ENCODE peak calls at places on chromosome 19, in ten cellular contexts. M is coronary artery, N is AG10803, C is tibial artery, P is A549, J is GM06990, F is lower leg skin, I is right atrium auricular region, X is GM23338, T is heart left ventricle. W is an unnamed sample.

GRCh38 chr19:45216677-45217076 is 28.5 kb downstream of the EXOC3L2 start:
- DNase-seq in J (no peak), X (no peak), F (no peak), C (no peak), T (no peak), I (no peak), P (no peak), M (no peak), N (no peak), W (no peak)

GRCh38 chr19:3034845-3035541 is 5.9 kb upstream of the TLE2 start:
- DNase-seq in M (no peak), F (no peak), I (no peak), N (peak), X (peak), J (no peak), C (no peak), T (no peak), P (no peak), W (peak)

GRCh38 chr19:4267101-4267900 is 11.8 kb upstream of the SHD start:
- DNase-seq in I (no peak), M (no peak), N (peak), C (peak), T (peak), F (peak), P (peak), J (no peak), X (peak), W (peak)

GRCh38 chr19:5828661-5829566 is 10.6 kb downstream of the FUT6 start:
- DNase-seq in I (no peak), M (peak), T (peak), P (no peak), C (no peak), F (no peak), X (peak), J (peak), N (no peak), W (no peak)

GRCh38 chr19:5697022-5697889 is 7.2 kb downstream of the RPL36 start:
- DNase-seq in P (no peak), X (peak), M (peak), C (no peak), J (no peak), F (peak), I (no peak), T (no peak), N (no peak), W (no peak)

GRCh38 chr19:18438331-18439024 is 545 bp upstream of the ISYNA1 start:
- DNase-seq in X (peak), P (no peak), T (peak), N (no peak), F (no peak), I (no peak), M (peak), J (no peak), C (no peak), W (peak)

GRCh38 chr19:47110521-47111080 is 3.0 kb downstream of the ZC3H4 start:
- DNase-seq in F (no peak), J (no peak), M (no peak), X (no peak), T (no peak), I (no peak), N (no peak), C (no peak), P (no peak), W (no peak)

GRCh38 chr19:42206871-42207755 is 10.4 kb downstream of the DEDD2 start:
- DNase-seq in J (no peak), C (no peak), N (peak), P (no peak), M (no peak), T (no peak), X (no peak), I (no peak), F (no peak), W (peak)

GRCh38 chr19:6911523-6911922 is 24.1 kb downstream of the ADGRE1 start:
- DNase-seq in T (no peak), N (no peak), X (no peak), P (no peak), M (no peak), F (no peak), I (no peak), C (no peak), J (no peak), W (no peak)

GRCh38 chr19:6903446-6903845 is 16.1 kb downstream of the ADGRE1 start:
- DNase-seq in T (no peak), F (peak), C (no peak), X (no peak), P (no peak), M (no peak), N (no peak), J (no peak), I (no peak), W (no peak)

GRCh38 chr19:6906559-6906958 is 19.2 kb downstream of the ADGRE1 start:
- DNase-seq in T (no peak), I (no peak), P (no peak), N (no peak), M (no peak), X (no peak), F (peak), C (no peak), J (no peak), W (no peak)
- TF ChIP-seq CTCF in T (no peak), I (no peak), P (no peak), N (no peak), M (no peak), X (no peak), F (no peak), C (no peak), J (no peak), W (no peak)

DNA sequence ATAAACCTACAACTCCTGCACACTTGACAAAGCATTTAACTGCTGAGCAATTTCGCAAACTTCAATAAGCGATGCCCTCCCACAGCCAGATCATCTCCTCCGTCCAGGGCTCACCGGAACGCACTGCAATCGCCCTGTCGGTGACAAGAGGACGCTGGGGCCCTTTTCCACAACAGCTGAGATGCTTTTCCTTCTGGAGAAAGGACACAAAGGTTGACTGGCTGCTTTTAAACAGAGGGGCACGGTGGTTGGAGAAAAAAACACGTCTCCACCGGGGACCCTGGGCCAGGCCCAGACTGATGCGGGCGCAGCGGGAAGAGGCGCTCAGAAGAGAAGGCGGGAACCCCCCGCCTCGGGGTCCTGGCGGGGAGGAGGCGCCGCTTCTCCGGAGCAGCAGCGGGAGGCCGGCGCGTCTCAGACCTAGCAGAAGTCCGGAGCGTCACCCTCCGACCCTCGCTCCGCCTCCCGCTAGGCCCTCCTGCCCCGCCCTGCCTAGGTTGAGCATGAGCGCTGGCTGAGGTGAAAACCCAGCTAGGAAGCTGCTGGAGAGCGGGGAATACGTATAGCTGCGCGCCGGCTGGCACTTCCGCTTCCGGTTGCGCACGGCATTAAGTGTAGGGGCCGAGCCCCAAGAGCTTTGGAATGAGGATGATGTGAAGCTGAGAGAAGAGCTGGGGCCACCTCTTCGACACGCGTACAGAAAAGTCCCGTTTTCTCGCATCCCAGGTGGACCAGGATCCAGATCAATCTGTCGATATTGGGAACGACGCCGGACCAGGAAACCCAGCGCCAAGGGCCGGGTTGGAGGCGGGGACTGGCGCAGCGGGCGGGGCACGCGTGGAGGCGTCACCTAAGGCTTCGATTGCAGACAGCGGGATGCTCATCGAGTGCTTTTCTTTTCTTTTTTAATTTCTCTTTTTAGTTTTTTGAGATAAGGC is at the start of gene ZNF846:
- DNase-seq in N (peak), X (peak), J (peak), I (peak), C (peak), F (peak), M (peak), T (peak), P (peak), W (peak)
- H3K4me3 ChIP-seq in N (peak), X (peak), J (peak), I (peak), C (peak), F (peak), M (peak), T (peak), P (peak), W (peak)

GRCh38 chr19:30667227-30667626 is 295.0 kb downstream of the ZNF536 start:
- DNase-seq in N (no peak), T (no peak), F (peak), X (no peak), J (no peak), I (no peak), C (no peak), P (no peak), M (peak), W (no peak)

GRCh38 chr19:30662211-30662861 is 290.2 kb downstream of the ZNF536 start:
- DNase-seq in J (no peak), C (peak), X (no peak), I (no peak), P (no peak), M (peak), T (no peak), F (peak), N (peak), W (no peak)

GRCh38 chr19:30666301-30666803 is 294.2 kb downstream of the ZNF536 start:
- DNase-seq in N (peak), X (peak), C (peak), P (peak), M (peak), T (no peak), J (no peak), I (no peak), F (peak), W (peak)

GRCh38 chr19:30665449-30665848 is 293.3 kb downstream of the ZNF536 start:
- DNase-seq in T (no peak), N (no peak), P (no peak), C (no peak), X (no peak), M (peak), I (no peak), F (no peak), J (no peak), W (no peak)

GRCh38 chr19:30664358-30665058 is 292.3 kb downstream of the ZNF536 start:
- DNase-seq in J (no peak), P (peak), T (peak), F (no peak), M (peak), X (peak), I (no peak), N (peak), C (no peak), W (no peak)
- TF ChIP-seq CTCF in J (peak), P (peak), T (peak), F (no peak), M (no peak), X (peak), I (peak), N (peak), C (no peak), W (peak)

GRCh38 chr19:48837081-48837524 is 812 bp upstream of the HSD17B14 start:
- DNase-seq in M (peak), N (peak), C (peak), P (peak), T (peak), I (peak), X (peak), J (peak), F (peak), W (peak)

GRCh38 chr19:48835734-48836088 is 580 bp downstream of the HSD17B14 start:
- DNase-seq in I (peak), T (peak), X (peak), N (peak), J (peak), F (peak), P (peak), M (peak), C (peak), W (peak)

GRCh38 chr19:48837586-48838191 is 1.4 kb upstream of the HSD17B14 start:
- DNase-seq in M (no peak), P (no peak), F (no peak), I (no peak), J (no peak), N (no peak), X (peak), C (no peak), T (no peak), W (no peak)

GRCh38 chr19:48833977-48834376 is 2.3 kb downstream of the HSD17B14 start:
- DNase-seq in J (no peak), M (no peak), X (peak), P (no peak), C (no peak), N (no peak), I (no peak), T (no peak), F (no peak), W (no peak)

DNA sequence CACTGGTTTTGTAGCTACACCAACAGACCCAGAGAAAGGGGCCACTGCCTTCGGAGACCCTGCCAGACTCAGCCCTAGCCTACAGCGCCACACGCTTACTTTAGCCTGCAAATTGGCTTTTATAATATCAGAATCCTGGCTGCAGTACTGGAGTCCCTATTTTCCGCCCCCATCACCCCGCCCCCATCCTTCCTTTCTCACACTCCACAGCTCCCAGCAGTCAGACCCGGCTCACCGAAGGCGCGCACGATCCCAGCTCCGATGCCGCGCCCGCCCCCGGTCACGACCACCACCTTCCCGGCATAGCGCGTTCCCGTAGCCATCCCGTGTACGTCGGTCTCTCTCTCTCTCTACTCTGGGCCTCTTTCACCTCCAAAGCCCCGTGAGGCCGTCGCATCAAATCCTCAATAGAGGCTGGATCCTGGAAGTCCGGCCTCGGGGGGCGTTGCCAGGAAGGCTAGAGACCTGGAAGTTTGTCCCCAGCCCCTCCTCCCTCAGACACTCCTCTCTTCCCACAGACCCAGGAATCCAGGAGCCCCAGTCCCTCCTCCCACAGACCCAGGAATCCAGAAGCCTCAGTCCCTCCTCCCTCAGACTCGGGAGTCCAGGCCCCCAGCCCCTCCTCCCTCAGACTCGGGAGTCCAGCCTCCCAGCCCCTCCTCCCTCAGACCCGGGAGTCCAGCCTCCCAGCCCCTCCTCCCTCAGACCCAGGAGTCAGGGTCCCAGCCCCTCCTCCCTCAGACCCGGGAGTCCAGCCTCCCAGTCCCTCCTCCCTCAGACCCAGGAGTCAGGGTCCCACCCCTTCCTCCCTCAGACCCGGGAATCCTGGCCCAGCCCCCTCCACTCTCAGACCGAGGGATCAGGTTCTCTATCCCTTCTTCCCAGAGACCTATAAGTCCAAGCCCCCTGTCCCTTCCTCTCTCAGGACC is at the start of gene HSD17B14:
- DNase-seq in P (peak), X (peak), C (peak), N (peak), J (no peak), I (no peak), T (no peak), F (peak), M (no peak), W (peak)
- H3K4me3 ChIP-seq in P (peak), X (peak), C (peak), N (peak), J (peak), I (peak), T (peak), F (no peak), M (peak), W (peak)

GRCh38 chr19:542173-542866 is 1.5 kb upstream of the GZMM start:
- DNase-seq in P (no peak), F (no peak), I (no peak), M (no peak), J (no peak), T (no peak), N (no peak), X (no peak), C (no peak), W (no peak)
- TF ChIP-seq CTCF in P (no peak), F (no peak), I (no peak), M (no peak), J (no peak), T (no peak), N (no peak), X (no peak), C (no peak), W (no peak)

GRCh38 chr19:7120499-7120898 is 51.0 kb downstream of the ZNF557 start:
- DNase-seq in X (no peak), P (no peak), N (no peak), I (no peak), T (no peak), C (no peak), J (no peak), M (no peak), F (no peak), W (no peak)
- H3K4me3 ChIP-seq in X (no peak), P (no peak), N (no peak), I (no peak), T (no peak), C (no peak), J (no peak), M (no peak), F (no peak), W (no peak)

GRCh38 chr19:48123907-48124675 is 13.5 kb upstream of the PLA2G4C start:
- DNase-seq in N (peak), P (peak), X (no peak), M (no peak), C (no peak), I (no peak), J (no peak), T (no peak), F (no peak), W (peak)
- TF ChIP-seq CTCF in N (no peak), P (no peak), X (no peak), M (no peak), C (no peak), I (no peak), J (no peak), T (peak), F (no peak), W (peak)

GRCh38 chr19:57779220-57779845 is 9.9 kb downstream of the ZNF586 start:
- DNase-seq in P (peak), I (no peak), N (no peak), X (no peak), F (no peak), C (no peak), M (no peak), J (no peak), T (no peak), W (peak)
- H3K4me3 ChIP-seq in P (no peak), I (no peak), N (no peak), X (no peak), F (no peak), C (no peak), M (peak), J (no peak), T (no peak), W (no peak)

GRCh38 chr19:29013325-29013724 is 199.6 kb downstream of the UQCRFS1 start:
- DNase-seq in I (no peak), J (no peak), N (no peak), M (no peak), C (no peak), P (no peak), X (peak), F (no peak), T (no peak), W (no peak)

GRCh38 chr19:29013988-29014387 is 199.0 kb downstream of the UQCRFS1 start:
- DNase-seq in J (no peak), C (no peak), X (no peak), P (no peak), M (no peak), F (no peak), T (no peak), I (no peak), N (no peak), W (no peak)

GRCh38 chr19:29016353-29016752 is 196.6 kb downstream of the UQCRFS1 start:
- DNase-seq in I (no peak), J (no peak), F (no peak), N (no peak), X (no peak), P (no peak), M (no peak), T (no peak), C (no peak), W (no peak)

GRCh38 chr19:29015569-29015968 is 197.4 kb downstream of the UQCRFS1 start:
- DNase-seq in F (no peak), X (no peak), J (no peak), I (no peak), N (no peak), T (no peak), P (no peak), M (no peak), C (no peak), W (no peak)

GRCh38 chr19:29014857-29015436 is 198.0 kb downstream of the UQCRFS1 start:
- DNase-seq in X (peak), T (no peak), M (no peak), I (no peak), P (peak), N (peak), J (no peak), C (no peak), F (no peak), W (no peak)
- TF ChIP-seq CTCF in X (peak), T (no peak), M (no peak), I (no peak), P (no peak), N (peak), J (no peak), C (no peak), F (no peak), W (no peak)